ENCODE peak calls at places on chromosomes 2 and 18, in four cellular contexts. G is cardiac muscle cell, E is foreskin keratinocyte, L is natural killer cell. K is an unnamed sample.

GRCh38 chr2:191638079-191638801 is 39.7 kb upstream of the NABP1 start:
- DNase-seq in G (no peak), E (no peak), L (no peak), K (no peak)

GRCh38 chr2:74065456-74065855 is 80.7 kb downstream of the TET3 start:
- DNase-seq in G (no peak), E (no peak), L (no peak), K (no peak)

GRCh38 chr2:110906613-110907365 is 174.4 kb downstream of the ACOXL start:
- DNase-seq in G (no peak), E (no peak), L (no peak), K (no peak)

GRCh38 chr2:6073260-6074141 is 381.3 kb downstream of the SOX11 start:
- DNase-seq in G (peak; percentile 0), E (no peak), L (no peak), K (no peak)

GRCh38 chr2:37711308-37711731 is 39.9 kb upstream of the CDC42EP3 start:
- DNase-seq in G (peak; percentile 89), E (peak; percentile 74), L (no peak), K (no peak)

GRCh38 chr2:88857951-88858406 is 166.5 kb downstream of the RPIA start:
- DNase-seq in G (peak; percentile 72), E (no peak), L (no peak), K (no peak)

GRCh38 chr2:234032301-234032856 is 18.1 kb upstream of the SPP2 start:
- DNase-seq in G (peak; percentile 5), E (peak; percentile 66), L (no peak), K (no peak)

GRCh38 chr2:159612255-159612901 is 4.0 kb downstream of the BAZ2B start:
- DNase-seq in G (peak; percentile 57), E (no peak), L (no peak), K (no peak)

GRCh38 chr2:171102802-171103201 is 57.9 kb downstream of the TLK1 start:
- DNase-seq in G (no peak), E (no peak), L (no peak), K (no peak)

GRCh38 chr2:10547663-10548384 is 99.7 kb upstream of the ODC1 start:
- DNase-seq in G (no peak), E (no peak), L (no peak), K (no peak)

GRCh38 chr2:78568921-78569320 is 456.6 kb upstream of the REG3G start:
- DNase-seq in G (no peak), E (no peak), L (no peak), K (no peak)

DNA sequence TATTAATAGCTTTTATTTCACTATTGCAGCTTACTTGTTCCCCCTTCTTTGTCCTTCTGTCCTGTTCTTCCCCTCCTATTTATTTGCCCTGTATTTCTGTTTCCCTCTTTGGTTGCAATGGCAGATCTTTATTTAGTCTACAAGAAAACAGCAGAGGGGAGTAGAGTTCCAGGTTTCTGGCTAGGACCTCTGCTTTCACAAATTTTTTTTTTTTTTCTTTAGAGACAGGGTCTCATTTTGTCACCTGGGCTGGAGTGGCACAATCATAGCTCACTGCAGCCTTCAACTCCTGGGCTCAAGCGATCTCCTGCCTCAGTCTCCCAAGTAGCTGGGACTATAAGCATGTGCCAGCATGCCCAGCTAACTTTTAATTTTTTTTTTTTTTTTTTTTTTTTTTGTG is 188.1 kb upstream of the SPRED2 start:
- DNase-seq in G (no peak), E (no peak), L (no peak), K (no peak)
- TF ChIP-seq CTCF in G (no peak), E (peak; percentile 43), L (no peak), K (peak; percentile 62)

DNA sequence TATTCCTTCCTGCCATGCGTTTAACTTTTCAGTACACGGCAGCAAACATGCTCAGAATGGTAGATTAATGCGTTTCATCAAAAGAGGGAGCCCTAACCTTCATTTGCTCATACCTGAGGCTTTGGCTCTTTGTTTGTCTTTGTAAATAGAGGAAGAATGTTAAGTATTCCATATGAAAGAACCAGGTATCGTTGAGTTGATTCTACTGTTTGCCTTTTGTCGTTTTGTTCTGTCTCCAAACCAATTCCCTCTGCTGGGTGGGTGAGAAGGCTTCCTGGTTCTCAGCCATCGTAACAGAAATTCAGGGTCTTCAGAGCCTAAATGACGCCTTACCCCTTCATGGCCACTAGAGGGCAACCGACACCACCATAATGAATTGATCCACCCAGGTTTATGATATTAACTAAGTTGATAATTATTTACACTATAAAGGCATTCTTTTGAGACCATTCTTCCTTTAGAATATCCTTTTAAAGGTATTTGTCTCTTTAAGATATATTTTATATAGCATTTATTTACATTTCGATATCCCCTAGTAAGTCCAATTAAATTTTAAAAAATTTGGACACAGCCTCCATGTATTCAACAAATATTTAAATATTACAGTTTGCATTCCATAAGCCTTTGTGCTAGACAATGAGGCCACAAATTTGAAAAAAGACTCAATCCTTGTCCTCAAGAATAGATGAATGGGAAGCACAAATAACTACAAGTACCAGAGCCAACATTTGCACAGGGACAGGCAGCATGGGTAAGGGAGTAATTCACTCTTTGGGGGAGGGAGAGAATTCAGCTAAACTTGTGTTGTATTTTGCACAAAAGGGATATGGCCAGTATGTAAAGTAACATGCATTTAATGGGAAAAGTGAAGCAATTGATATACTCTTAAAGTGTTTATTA is 48.1 kb downstream of the TIMM21 start:
- DNase-seq in G (peak; percentile 85), E (peak; percentile 66), L (no peak), K (no peak)
- TF ChIP-seq CTCF in G (peak; percentile 76), E (peak; percentile 90), L (peak; percentile 93), K (peak; percentile 97)

GRCh38 chr2:218981390-218982311 is 3.3 kb downstream of the FEV start:
- DNase-seq in G (peak; percentile 45), E (no peak), L (no peak), K (no peak)

GRCh38 chr2:218983263-218983970 is 1.6 kb downstream of the FEV start:
- DNase-seq in G (no peak), E (no peak), L (no peak), K (no peak)

GRCh38 chr2:218982312-218983262 is 2.4 kb downstream of the FEV start:
- DNase-seq in G (no peak), E (no peak), L (no peak), K (no peak)

GRCh38 chr2:218980800-218981389 is 4.1 kb downstream of the FEV start:
- DNase-seq in G (no peak), E (no peak), L (no peak), K (no peak)

GRCh38 chr2:218979846-218980738 is 4.9 kb downstream of the FEV start:
- DNase-seq in G (peak; percentile 87), E (peak; percentile 64), L (peak; percentile 70), K (peak; percentile 92)
- TF ChIP-seq CTCF in G (peak; percentile 97), E (peak; percentile 93), L (peak; percentile 86), K (peak; percentile 99)

GRCh38 chr2:140791802-140792201 is 1339.0 kb downstream of the LRP1B start:
- DNase-seq in G (no peak), E (peak; percentile 56), L (no peak), K (no peak)

GRCh38 chr2:140786585-140786984 is 1344.2 kb downstream of the LRP1B start:
- DNase-seq in G (no peak), E (no peak), L (no peak), K (no peak)
- TF ChIP-seq CTCF in G (no peak), E (no peak), L (no peak), K (no peak)

K was measured in type B pancreatic cell.